ENCODE peak calls at places on chromosomes 12 and 14, in five cellular contexts. F is thyroid gland, V is PC-9, X is MM.1S, Q is neuronal stem cell. B is an unnamed sample.

GRCh38 chr12:125064492-125064891 is 743 bp upstream of the AACS start:
- DNase-seq in F (no peak), X (no peak), V (no peak), Q (no peak), B (no peak)

GRCh38 chr12:128445728-128446127 is 178.8 kb downstream of the TMEM132C start:
- DNase-seq in F (no peak), Q (no peak), X (no peak), V (no peak), B (no peak)

GRCh38 chr12:120640840-120641833 is 711 bp downstream of the CABP1 start:
- DNase-seq in F (peak; percentile 68), V (peak; percentile 44), Q (peak; percentile 71), X (peak; percentile 47), B (peak; percentile 61)

GRCh38 chr12:5015711-5016492 is 27.8 kb upstream of the KCNA5 start:
- DNase-seq in V (no peak), Q (no peak), F (no peak), X (no peak), B (no peak)

GRCh38 chr12:78778339-78778738 is 86.2 kb upstream of the SYT1 start:
- DNase-seq in V (no peak), F (no peak), Q (no peak), X (no peak), B (no peak)

GRCh38 chr14:92470215-92470614 is 43.4 kb upstream of the RIN3 start:
- DNase-seq in X (no peak), F (no peak), V (peak; percentile 77), Q (no peak), B (no peak)

GRCh38 chr14:36857136-36857535 is 195.5 kb downstream of the PAX9 start:
- DNase-seq in V (no peak), X (no peak), F (no peak), Q (no peak), B (no peak)

GRCh38 chr12:78490841-78491240 is 373.7 kb upstream of the SYT1 start:
- DNase-seq in V (no peak), X (no peak), F (no peak), Q (no peak), B (no peak)

GRCh38 chr14:64634558-64634957 is 69.7 kb upstream of the PLEKHG3 start:
- DNase-seq in Q (no peak), X (no peak), V (no peak), F (no peak), B (no peak)

GRCh38 chr14:64540208-64541202 is at the start of gene HSPA2:
- DNase-seq in V (peak; percentile 97), F (peak; percentile 99), X (peak; percentile 92), Q (peak; percentile 96), B (peak; percentile 99)

GRCh38 chr12:46124132-46124847 is 133.9 kb upstream of the SCAF11 start:
- DNase-seq in V (no peak), Q (no peak), X (no peak), F (no peak), B (no peak)

GRCh38 chr14:39203659-39204606 is 28.9 kb downstream of the PNN start:
- DNase-seq in V (peak; percentile 79), Q (no peak), F (no peak), X (no peak), B (no peak)

GRCh38 chr12:91287753-91288152 is 105.1 kb upstream of the DCN start:
- DNase-seq in Q (no peak), V (no peak), F (no peak), X (no peak), B (no peak)

GRCh38 chr12:62190081-62190480 is 70.1 kb upstream of the USP15 start:
- DNase-seq in Q (peak; percentile 1), F (no peak), V (no peak), X (no peak), B (no peak)

GRCh38 chr12:131758016-131758739 is 47.3 kb downstream of the SFSWAP start:
- DNase-seq in X (no peak), F (no peak), Q (no peak), V (no peak), B (no peak)

GRCh38 chr12:119594772-119595445 is 1.3 kb downstream of the TMEM233 start:
- DNase-seq in V (no peak), F (peak; percentile 50), X (no peak), Q (peak; percentile 23), B (no peak)

GRCh38 chr14:100305446-100306255 is 593 bp downstream of the SLC25A29 start:
- DNase-seq in V (no peak), X (no peak), F (peak; percentile 50), Q (no peak), B (no peak)

GRCh38 chr14:24058951-24059475 is 7.2 kb downstream of the CARMIL3 start:
- DNase-seq in Q (no peak), F (no peak), X (no peak), V (no peak), B (no peak)

GRCh38 chr14:100628225-100628624 is 41.0 kb upstream of the BEGAIN start:
- DNase-seq in Q (no peak), V (no peak), F (no peak), X (no peak), B (no peak)

GRCh38 chr12:21613931-21614330 is 9.3 kb upstream of the GYS2 start:
- DNase-seq in X (no peak), F (no peak), V (no peak), Q (no peak), B (no peak)

GRCh38 chr12:180445-180844 is 33.5 kb downstream of the SLC6A12 start:
- DNase-seq in F (peak; percentile 70), V (no peak), X (peak; percentile 83), Q (no peak), B (no peak)

GRCh38 chr12:77995436-77996167 is 164.9 kb downstream of the NAV3 start:
- DNase-seq in F (no peak), X (no peak), Q (no peak), V (no peak), B (no peak)

GRCh38 chr14:80978403-80978802 is 23.0 kb downstream of the TSHR start:
- DNase-seq in F (no peak), X (no peak), Q (no peak), V (no peak), B (no peak)

GRCh38 chr14:41642402-41643195 is 35.9 kb downstream of the LRFN5 start:
- DNase-seq in X (no peak), V (no peak), Q (no peak), F (no peak), B (no peak)

GRCh38 chr12:48998497-48999353 is 450 bp downstream of the DDN start:
- DNase-seq in F (no peak), V (no peak), X (peak; percentile 32), Q (no peak), B (no peak)

GRCh38 chr12:31393004-31393550 is 67.1 kb upstream of the SINHCAF start:
- DNase-seq in X (no peak), F (no peak), V (no peak), Q (no peak), B (no peak)

GRCh38 chr14:74841230-74842207 is 34.4 kb downstream of the PROX2 start:
- DNase-seq in Q (no peak), X (peak; percentile 67), V (no peak), F (no peak), B (no peak)

GRCh38 chr12:41486718-41487117 is 298.6 kb downstream of the PDZRN4 start:
- DNase-seq in Q (no peak), X (no peak), F (no peak), V (no peak), B (no peak)

GRCh38 chr14:95876769-95877490 is at the start of gene TUNAR:
- DNase-seq in V (no peak), F (no peak), X (no peak), Q (peak; percentile 32), B (no peak)

GRCh38 chr14:95293474-95293873 is 26.2 kb downstream of the CLMN start:
- DNase-seq in Q (no peak), V (no peak), F (no peak), X (no peak), B (no peak)

GRCh38 chr12:34218193-34219045 is 196.1 kb downstream of the ALG10 start:
- DNase-seq in F (peak; percentile 60), V (peak; percentile 64), Q (no peak), X (peak; percentile 71), B (peak; percentile 63)

GRCh38 chr12:14959916-14960315 is 1.5 kb downstream of the ARHGDIB start:
- DNase-seq in V (no peak), F (no peak), X (no peak), Q (no peak), B (no peak)
- H3K4me3 ChIP-seq in V (peak overlapping the region; percentile 54), F (no peak overlapping the region), X (peak overlapping the region; percentile 75), Q (no peak overlapping the region), B (no peak overlapping the region)

GRCh38 chr14:60634153-60634552 is 15.1 kb downstream of the SIX1 start:
- DNase-seq in V (no peak), Q (no peak), F (no peak), X (no peak), B (no peak)

GRCh38 chr14:60640859-60641721 is 8.2 kb downstream of the SIX1 start:
- DNase-seq in V (no peak), X (no peak), Q (peak; percentile 9), F (no peak), B (no peak)

GRCh38 chr14:60637490-60638452 is 11.5 kb downstream of the SIX1 start:
- DNase-seq in X (no peak), V (no peak), Q (peak; percentile 59), F (no peak), B (no peak)

GRCh38 chr14:60639677-60640076 is 9.6 kb downstream of the SIX1 start:
- DNase-seq in Q (no peak), V (no peak), F (no peak), X (no peak), B (no peak)

DNA sequence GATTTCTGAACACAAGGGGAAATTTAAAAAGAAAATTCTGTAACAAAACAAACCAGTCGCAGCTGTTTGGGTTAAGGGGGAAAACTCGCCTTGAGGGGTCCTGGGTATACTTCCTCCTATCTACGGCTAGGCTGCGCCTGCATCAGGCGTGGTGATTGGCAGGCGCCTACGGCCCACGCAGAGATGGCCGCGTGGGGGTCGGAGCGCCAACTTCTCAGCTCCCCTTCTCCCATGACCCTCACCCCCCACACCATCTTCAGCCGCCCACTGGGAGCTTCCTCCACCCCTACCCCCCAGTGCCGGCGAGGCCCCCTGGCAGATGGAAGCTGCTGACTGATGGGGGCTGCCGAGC is 12.2 kb downstream of the SIX1 start:
- DNase-seq in Q (no peak), V (no peak), F (no peak), X (no peak), B (no peak)
- H3K27ac ChIP-seq in Q (no peak overlapping the region), V (no peak overlapping the region), F (no peak overlapping the region), X (no peak overlapping the region), B (no peak overlapping the region)

DNA sequence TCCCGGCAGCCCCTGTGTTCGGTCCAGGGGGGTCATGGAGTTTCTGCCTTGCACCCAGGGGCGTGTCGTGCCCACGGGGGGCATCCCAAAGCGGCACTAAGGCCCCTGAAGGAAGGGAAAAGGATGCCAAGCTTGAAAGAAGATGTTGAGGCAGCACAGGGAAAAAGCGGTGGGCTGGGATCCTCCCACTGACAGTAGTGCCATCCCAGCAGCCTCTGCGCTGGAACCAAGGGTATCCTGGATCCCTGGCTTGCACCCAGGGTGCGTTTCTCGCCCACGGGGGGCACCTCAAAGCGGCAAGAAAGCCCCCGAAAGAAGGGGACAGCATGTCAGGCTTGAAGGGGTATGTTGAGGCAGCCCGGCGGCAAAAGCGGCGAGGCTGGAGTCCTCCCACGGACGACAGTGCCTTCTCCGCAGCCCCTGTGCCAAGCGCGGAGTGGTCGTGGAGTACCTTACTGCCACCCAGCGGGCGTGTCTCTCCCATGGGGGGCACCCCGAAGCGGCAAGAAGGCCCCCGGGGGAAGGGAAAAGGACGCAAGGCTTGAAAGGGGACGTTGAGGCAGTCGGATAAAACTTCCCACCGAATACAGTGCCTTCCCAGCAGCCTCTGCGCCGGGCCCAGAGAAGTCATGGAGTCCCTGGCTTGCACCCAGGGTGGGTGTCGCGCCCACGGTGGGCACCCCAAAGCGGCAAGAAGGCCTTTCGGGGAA is 164.4 kb upstream of the ALG10B start:
- DNase-seq in V (no peak), Q (no peak), F (no peak), X (no peak), B (no peak)
- H3K9me3 ChIP-seq in V (peaks cover 7% of the 10 kb centered on the region), Q (peaks cover 64% of the 10 kb centered on the region), F (no peaks in the 10 kb centered on the region), X (no peaks in the 10 kb centered on the region), B (peaks cover 32% of the 10 kb centered on the region)

GRCh38 chr14:55446127-55446736 is 5.8 kb upstream of the TBPL2 start:
- DNase-seq in F (peak; percentile 79), X (peak; percentile 47), Q (peak; percentile 82), V (no peak), B (peak; percentile 84)
- H3K4me3 ChIP-seq in F (no peak overlapping the region), X (no peak overlapping the region), Q (no peak overlapping the region), V (no peak overlapping the region), B (no peak overlapping the region)

B was measured in iPS DF 6.9.